ENCODE peak calls at places on chromosomes 7 and 10, in five cellular contexts. F is GM23338, O is Panc1, Q is upper lobe of right lung, R is cardiac muscle cell. N is an unnamed sample.

GRCh38 chr7:140006600-140006999 is 56.2 kb downstream of the PARP12 start:
- DNase-seq in R (no peak), Q (peak; percentile 2), O (no peak), F (no peak), N (no peak)

GRCh38 chr7:106217089-106217542 is 67.7 kb downstream of the NAMPT start:
- DNase-seq in Q (peak; percentile 82), R (no peak), F (peak; percentile 5), O (peak; percentile 46), N (no peak)

GRCh38 chr7:5445991-5446594 is 22.5 kb upstream of the TNRC18 start:
- DNase-seq in Q (no peak), F (no peak), R (no peak), O (no peak), N (no peak)

GRCh38 chr10:24866615-24867583 is 85.5 kb downstream of the PRTFDC1 start:
- DNase-seq in Q (peak; percentile 68), F (peak; percentile 27), R (no peak), O (no peak), N (no peak)

GRCh38 chr10:104036518-104037260 is 49.0 kb downstream of the COL17A1 start:
- DNase-seq in F (no peak), Q (peak; percentile 54), O (no peak), R (no peak), N (no peak)

GRCh38 chr10:130459011-130459410 is 322.8 kb downstream of the GLRX3 start:
- DNase-seq in Q (no peak), F (no peak), R (no peak), O (no peak), N (no peak)

GRCh38 chr10:80046629-80047441 is 31.6 kb upstream of the TMEM254 start:
- DNase-seq in F (peak; percentile 92), O (peak; percentile 42), Q (peak; percentile 86), R (peak; percentile 88), N (peak; percentile 51)

GRCh38 chr10:69630651-69631400 is 779 bp downstream of the FAM241B start:
- DNase-seq in F (no peak), O (no peak), R (no peak), Q (no peak), N (no peak)

GRCh38 chr7:142553216-142553615 is 196.1 kb upstream of the PRSS1 start:
- DNase-seq in Q (no peak), R (no peak), O (no peak), F (no peak), N (no peak)

DNA sequence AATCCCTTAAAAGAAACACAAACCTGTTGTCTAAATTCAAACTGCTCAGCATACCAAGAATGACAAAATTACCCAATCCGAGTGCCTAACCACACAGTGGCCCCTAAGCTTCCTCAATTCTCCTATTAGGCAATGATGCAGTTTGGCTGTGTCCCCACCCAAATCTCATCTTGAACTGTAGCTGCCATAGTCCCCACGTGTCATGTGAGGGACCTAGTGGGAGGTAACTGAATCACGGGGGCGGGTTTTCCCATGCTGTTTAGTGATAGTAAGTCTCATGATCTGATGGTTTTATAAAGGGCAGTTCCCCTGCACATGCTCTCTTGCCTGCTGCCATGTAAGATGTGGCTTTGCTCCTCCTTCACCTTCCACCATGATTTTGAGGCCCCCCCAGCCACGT is 21.9 kb downstream of the PSAP start:
- DNase-seq in R (no peak), O (no peak), F (no peak), Q (no peak), N (no peak)
- H3K36me3 ChIP-seq in R (peaks cover 60% of the 10 kb centered on the region), O (peaks cover 72% of the 10 kb centered on the region), F (peaks cover 66% of the 10 kb centered on the region), Q (peaks cover 95% of the 10 kb centered on the region), N (peaks cover 68% of the 10 kb centered on the region)

DNA sequence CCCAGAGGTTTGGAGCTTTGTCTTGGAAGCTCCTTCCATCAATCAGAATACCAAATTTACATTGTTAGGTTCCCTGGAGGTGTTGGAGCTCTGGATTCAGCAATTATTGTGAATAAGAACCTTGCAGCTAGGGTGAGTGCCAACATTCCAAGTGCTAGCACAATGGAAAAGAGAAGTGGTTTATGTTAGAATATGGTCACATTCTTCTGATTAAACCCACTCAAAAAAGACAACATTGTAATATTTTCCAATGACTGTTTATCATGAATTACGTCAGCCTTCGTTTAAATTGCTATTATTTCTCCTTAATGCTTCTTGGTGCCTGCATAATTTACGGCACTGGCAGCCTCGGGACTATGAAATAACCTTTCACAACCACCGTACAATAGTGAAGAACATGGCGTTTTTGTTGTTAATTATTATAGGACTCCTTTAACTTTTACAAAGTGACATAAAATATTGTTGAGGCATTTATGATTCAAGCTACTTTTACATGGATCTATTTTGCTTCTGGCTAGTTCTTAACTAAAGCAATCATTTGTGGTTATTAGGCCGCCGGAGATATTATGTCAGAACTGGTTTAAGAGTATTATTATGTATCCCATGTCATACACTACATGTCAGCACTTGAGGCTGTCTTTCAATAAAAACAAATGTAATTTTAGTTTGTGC is 117.7 kb downstream of the ARID5B start:
- DNase-seq in F (no peak), O (no peak), R (no peak), Q (no peak), N (no peak)
- H3K27ac ChIP-seq in F (no peak overlapping the region), O (peak overlapping the region; percentile 55), R (no peak overlapping the region), Q (peak overlapping the region; percentile 33), N (no peak overlapping the region)

GRCh38 chr7:30911561-30911969 is at the start of gene AQP1:
- DNase-seq in F (no peak), Q (peak; percentile 95), R (peak; percentile 91), O (no peak), N (no peak)

GRCh38 chr7:30910369-30911073 is 1.1 kb upstream of the AQP1 start:
- DNase-seq in O (no peak), F (no peak), Q (no peak), R (no peak), N (no peak)

GRCh38 chr7:30912454-30912985 is 867 bp downstream of the AQP1 start:
- DNase-seq in R (no peak), Q (no peak), F (no peak), O (no peak), N (no peak)

GRCh38 chr7:30912021-30912420 is 368 bp downstream of the AQP1 start:
- DNase-seq in Q (no peak), O (no peak), R (no peak), F (no peak), N (no peak)

DNA sequence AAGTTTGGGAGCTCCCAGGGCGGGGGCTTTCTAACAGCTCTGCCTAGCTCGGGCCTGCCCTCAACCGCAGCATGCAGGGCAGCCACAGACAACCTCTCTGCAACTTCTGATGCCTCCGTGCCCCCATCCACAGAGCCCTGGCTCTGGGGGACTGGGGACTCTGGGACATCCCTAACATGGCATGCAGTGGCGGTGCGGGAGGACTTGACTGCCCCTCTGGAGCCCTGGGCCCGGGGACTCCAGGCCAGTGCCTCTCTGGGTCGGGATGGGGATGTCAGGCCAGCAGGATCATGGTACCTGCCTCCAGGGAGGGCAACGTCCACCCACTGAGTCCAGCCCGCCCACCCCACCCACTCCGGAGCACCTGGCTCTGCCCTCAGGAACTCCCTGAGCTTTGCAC is 520 bp upstream of the AQP1 start:
- DNase-seq in R (no peak), O (no peak), Q (no peak), F (no peak), N (no peak)
- H3K4me3 ChIP-seq in R (no peak overlapping the region), O (no peak overlapping the region), Q (peak overlapping the region; percentile 66), F (no peak overlapping the region), N (no peak overlapping the region)

GRCh38 chr10:46020344-46020656 is 10.1 kb downstream of the NCOA4 start:
- DNase-seq in R (peak; percentile 80), O (no peak), F (no peak), Q (no peak), N (no peak)

GRCh38 chr10:46022978-46023702 is 7.3 kb downstream of the NCOA4 start:
- DNase-seq in F (peak; percentile 90), R (peak; percentile 96), Q (peak; percentile 99), O (peak; percentile 74), N (peak; percentile 77)

GRCh38 chr10:46019541-46020343 is 10.7 kb downstream of the NCOA4 start:
- DNase-seq in F (peak; percentile 20), Q (no peak), O (no peak), R (peak; percentile 36), N (no peak)

GRCh38 chr10:46019170-46019528 is 11.3 kb downstream of the NCOA4 start:
- DNase-seq in F (no peak), Q (no peak), O (no peak), R (peak; percentile 27), N (no peak)

DNA sequence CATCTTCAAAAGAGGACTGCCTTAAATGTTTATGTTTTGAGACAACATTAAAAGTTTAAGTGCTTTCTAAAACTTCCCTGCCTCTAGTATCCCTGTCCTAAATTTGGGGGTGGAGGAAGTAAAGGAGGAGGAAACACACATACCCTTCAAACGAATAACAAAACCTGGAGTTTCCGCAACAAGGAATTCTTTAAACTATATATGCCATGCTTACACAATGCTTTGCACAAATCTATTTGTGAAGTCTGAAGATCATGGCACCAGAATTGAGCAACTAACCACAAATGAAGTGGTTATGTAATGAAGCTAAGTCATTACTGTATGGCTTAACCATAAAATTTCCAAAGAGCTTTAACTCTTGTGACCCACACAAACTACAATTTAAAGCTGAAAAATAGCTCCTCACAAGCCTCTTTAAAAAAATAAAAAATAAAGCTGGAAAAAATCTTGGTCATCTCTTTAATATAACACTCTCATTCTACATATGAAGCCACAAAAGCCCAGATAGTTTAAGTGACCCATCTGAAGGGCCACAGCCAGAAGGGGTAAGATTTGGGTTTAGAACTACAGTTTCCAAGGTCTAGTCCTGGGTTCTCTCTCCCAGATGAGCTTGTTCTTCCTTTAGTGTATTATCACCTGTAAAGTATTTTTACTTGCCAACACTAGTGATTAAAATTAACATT is 9.4 kb downstream of the NCOA4 start:
- DNase-seq in F (no peak), R (no peak), Q (no peak), O (no peak), N (no peak)
- H3K36me3 ChIP-seq in F (no peaks in the 10 kb centered on the region), R (peaks cover 4% of the 10 kb centered on the region), Q (peaks cover 11% of the 10 kb centered on the region), O (peaks cover under 1% of the 10 kb centered on the region), N (peaks cover 4% of the 10 kb centered on the region)

GRCh38 chr7:37259381-37259821 is 189.3 kb downstream of the ELMO1 start:
- DNase-seq in O (no peak), R (no peak), F (no peak), Q (no peak), N (no peak)

GRCh38 chr7:37256631-37257030 is 192.0 kb downstream of the ELMO1 start:
- DNase-seq in O (no peak), Q (no peak), F (no peak), R (no peak), N (no peak)

GRCh38 chr7:37251222-37251621 is 197.4 kb downstream of the ELMO1 start:
- DNase-seq in O (no peak), Q (no peak), F (no peak), R (no peak), N (no peak)

GRCh38 chr7:37255327-37255944 is 193.2 kb downstream of the ELMO1 start:
- DNase-seq in F (no peak), R (no peak), O (no peak), Q (no peak), N (no peak)
- H3K27ac ChIP-seq in F (peak overlapping the region; percentile 26), R (no peak overlapping the region), O (no peak overlapping the region), Q (no peak overlapping the region), N (peak overlapping the region; percentile 1)

GRCh38 chr10:2731940-2732339 is 335.4 kb upstream of the PFKP start:
- DNase-seq in O (no peak), R (no peak), Q (no peak), F (no peak), N (no peak)
- H3K4me3 ChIP-seq in O (no peak overlapping the region), R (no peak overlapping the region), Q (no peak overlapping the region), F (no peak overlapping the region), N (no peak overlapping the region)